ENCODE peak calls at places on chromosomes 3 and 15, in six cellular contexts. G is activated CD4-positive, alpha-beta T cell treated with anti-CD3 and anti-CD28 coated beads for 1 hour; C is cardiac muscle cell; I is RPMI7951; M is AG08395; N is HTR-8/SVneo. P is an unnamed sample.

GRCh38 chr15:42402806-42403205 is 43.5 kb downstream of the CAPN3 start:
- DNase-seq in G (no peak), C (no peak), I (no peak), M (no peak), N (no peak), P (no peak)

GRCh38 chr3:185715091-185715490 is 109.8 kb downstream of the IGF2BP2 start:
- DNase-seq in G (no peak), C (peak; percentile 76), I (peak; percentile 36), M (peak; percentile 60), N (peak; percentile 41), P (no peak)

GRCh38 chr15:96366526-96366877 is 36.0 kb downstream of the NR2F2 start:
- DNase-seq in G (no peak), C (no peak), I (no peak), M (no peak), N (no peak), P (no peak)

GRCh38 chr15:100765458-100766224 is 114.0 kb upstream of the ALDH1A3 start:
- DNase-seq in G (no peak), C (no peak), I (no peak), M (no peak), N (no peak), P (no peak)

GRCh38 chr3:141876381-141876890 is at the start of gene ATP1B3:
- DNase-seq in G (peak; percentile 73), C (peak; percentile 90), I (peak; percentile 87), M (peak; percentile 91), N (peak; percentile 69), P (no peak)

GRCh38 chr3:188974856-188975611 is 196.7 kb upstream of the TPRG1 start:
- DNase-seq in G (no peak), C (peak; percentile 46), I (peak; percentile 81), M (peak; percentile 62), N (no peak), P (no peak)

GRCh38 chr3:66441124-66441523 is 59.7 kb downstream of the LRIG1 start:
- DNase-seq in G (no peak), C (peak; percentile 34), I (peak; percentile 92), M (peak; percentile 67), N (peak; percentile 63), P (no peak)

GRCh38 chr3:481680-482079 is 285.1 kb downstream of the CHL1 start:
- DNase-seq in G (no peak), C (peak; percentile 17), I (no peak), M (no peak), N (no peak), P (no peak)

GRCh38 chr3:160837394-160837975 is 81.5 kb downstream of the PPM1L start:
- DNase-seq in G (no peak), C (no peak), I (no peak), M (no peak), N (no peak), P (no peak)

GRCh38 chr15:63380828-63381282 is 791 bp downstream of the CA12 start:
- DNase-seq in G (no peak), C (no peak), I (peak; percentile 15), M (no peak), N (no peak), P (no peak)

GRCh38 chr3:177295116-177295515 is 97.8 kb upstream of the TBL1XR1 start:
- DNase-seq in G (no peak), C (no peak), I (no peak), M (no peak), N (no peak), P (no peak)

GRCh38 chr3:150764607-150765366 is 1.8 kb upstream of the SIAH2 start:
- DNase-seq in G (no peak), C (no peak), I (no peak), M (no peak), N (no peak), P (no peak)

GRCh38 chr3:194682651-194683310 is 2.9 kb upstream of the FAM43A start:
- DNase-seq in G (peak; percentile 55), C (peak; percentile 91), I (peak; percentile 88), M (peak; percentile 88), N (peak; percentile 86), P (peak; percentile 91)

GRCh38 chr15:70722266-70723123 is 40.9 kb downstream of the UACA start:
- DNase-seq in G (no peak), C (peak; percentile 77), I (peak; percentile 58), M (peak; percentile 58), N (peak; percentile 54), P (no peak)

GRCh38 chr3:101938262-101938847 is 89.0 kb downstream of the NFKBIZ start:
- DNase-seq in G (no peak), C (no peak), I (no peak), M (no peak), N (no peak), P (no peak)

GRCh38 chr3:55157736-55158135 is 229.9 kb upstream of the LRTM1 start:
- DNase-seq in G (no peak), C (no peak), I (peak; percentile 93), M (peak; percentile 47), N (no peak), P (no peak)

GRCh38 chr15:52148409-52148808 is 35.8 kb upstream of the BCL2L10 start:
- DNase-seq in G (no peak), C (no peak), I (no peak), M (no peak), N (no peak), P (no peak)

GRCh38 chr3:69326821-69327433 is 59.0 kb downstream of the FRMD4B start:
- DNase-seq in G (peak; percentile 9), C (no peak), I (no peak), M (no peak), N (no peak), P (no peak)

GRCh38 chr3:66991478-66991877 is 6.6 kb upstream of the KBTBD8 start:
- DNase-seq in G (no peak), C (peak; percentile 90), I (peak; percentile 75), M (peak; percentile 27), N (no peak), P (no peak)

GRCh38 chr15:85598718-85599398 is 195.9 kb downstream of the KLHL25 start:
- DNase-seq in G (no peak), C (peak; percentile 25), I (no peak), M (no peak), N (no peak), P (no peak)

GRCh38 chr3:72625616-72626337 is 222.5 kb downstream of the SHQ1 start:
- DNase-seq in G (no peak), C (peak; percentile 79), I (peak; percentile 81), M (peak; percentile 45), N (no peak), P (no peak)

GRCh38 chr3:150760431-150761200 is 2.4 kb downstream of the SIAH2 start:
- DNase-seq in G (no peak), C (no peak), I (no peak), M (no peak), N (no peak), P (no peak)

GRCh38 chr3:122356402-122356801 is 26.6 kb downstream of the MIX23 start:
- DNase-seq in G (no peak), C (peak; percentile 52), I (peak; percentile 24), M (peak; percentile 12), N (peak; percentile 19), P (peak; percentile 28)

GRCh38 chr3:194577985-194578905 is 55.0 kb downstream of the TMEM44 start:
- DNase-seq in G (no peak), C (peak; percentile 81), I (peak; percentile 96), M (peak; percentile 84), N (peak; percentile 86), P (peak; percentile 78)

GRCh38 chr3:120793601-120794000 is 51.1 kb downstream of the GTF2E1 start:
- DNase-seq in G (no peak), C (no peak), I (peak; percentile 26), M (no peak), N (no peak), P (no peak)

GRCh38 chr3:189337672-189338071 is 165.9 kb downstream of the TPRG1 start:
- DNase-seq in G (no peak), C (no peak), I (no peak), M (no peak), N (no peak), P (no peak)

GRCh38 chr3:177452487-177452886 is 255.2 kb upstream of the TBL1XR1 start:
- DNase-seq in G (no peak), C (peak; percentile 87), I (peak; percentile 73), M (peak; percentile 78), N (peak; percentile 39), P (no peak)

GRCh38 chr3:145981057-145981456 is 179.9 kb downstream of the PLOD2 start:
- DNase-seq in G (no peak), C (no peak), I (no peak), M (peak; percentile 3), N (no peak), P (no peak)

GRCh38 chr15:77039817-77040216 is 31.1 kb downstream of the TSPAN3 start:
- DNase-seq in G (no peak), C (no peak), I (no peak), M (no peak), N (no peak), P (no peak)

GRCh38 chr3:179852117-179852886 is 184.4 kb downstream of the PEX5L start:
- DNase-seq in G (no peak), C (peak; percentile 6), I (peak; percentile 15), M (no peak), N (no peak), P (no peak)

GRCh38 chr3:66442254-66443249 is 58.3 kb downstream of the LRIG1 start:
- DNase-seq in G (no peak), C (peak; percentile 89), I (peak; percentile 94), M (peak; percentile 78), N (peak; percentile 75), P (no peak)

GRCh38 chr3:147756478-147756877 is 347.3 kb downstream of the ZIC1 start:
- DNase-seq in G (no peak), C (no peak), I (no peak), M (no peak), N (no peak), P (no peak)

GRCh38 chr3:89314454-89314853 is 207.0 kb downstream of the EPHA3 start:
- DNase-seq in G (no peak), C (peak; percentile 59), I (no peak), M (peak; percentile 5), N (no peak), P (no peak)

GRCh38 chr3:31105438-31106077 is 211.1 kb upstream of the GADL1 start:
- DNase-seq in G (no peak), C (peak; percentile 87), I (peak; percentile 97), M (peak; percentile 88), N (peak; percentile 40), P (peak; percentile 27)

P was measured in Panc1.